ENCODE peak calls at places on chromosome 3, in four cellular contexts. One of them, this sample, is unnamed.

GRCh38 chr3:99872633-99873254 is 55.1 kb downstream of the CMSS1 start:
- DNase-seq in HepG2: no peak
- DNase-seq in SK-N-SH: no peak
- DNase-seq in HCT116: no peak
- DNase-seq in this sample: no peak

GRCh38 chr3:15610083-15610482 is 8.5 kb downstream of the BTD start:
- DNase-seq in HepG2: peak; percentile 63
- DNase-seq in SK-N-SH: no peak
- DNase-seq in HCT116: peak; percentile 21
- DNase-seq in this sample: no peak

GRCh38 chr3:48563382-48563918 is at the start of gene UCN2:
- DNase-seq in HepG2: no peak
- DNase-seq in SK-N-SH: no peak
- DNase-seq in HCT116: no peak
- DNase-seq in this sample: no peak

GRCh38 chr3:113746955-113747718 is at the start of gene ATP6V1A:
- DNase-seq in HepG2: peak; percentile 11
- DNase-seq in SK-N-SH: peak; percentile 85
- DNase-seq in HCT116: no peak
- DNase-seq in this sample: peak; percentile 77

GRCh38 chr3:12507871-12508281 is 23.6 kb downstream of the TSEN2 start:
- DNase-seq in HepG2: no peak
- DNase-seq in SK-N-SH: peak; percentile 56
- DNase-seq in HCT116: no peak
- DNase-seq in this sample: no peak

GRCh38 chr3:126855374-126855773 is 127.5 kb upstream of the PLXNA1 start:
- DNase-seq in HepG2: no peak
- DNase-seq in SK-N-SH: no peak
- DNase-seq in HCT116: no peak
- DNase-seq in this sample: no peak

GRCh38 chr3:46440531-46441294 is 24.0 kb downstream of the LTF start:
- DNase-seq in HepG2: no peak
- DNase-seq in SK-N-SH: no peak
- DNase-seq in HCT116: no peak
- DNase-seq in this sample: no peak

GRCh38 chr3:141940204-141940776 is 63.8 kb downstream of the ATP1B3 start:
- DNase-seq in HepG2: no peak
- DNase-seq in SK-N-SH: peak; percentile 77
- DNase-seq in HCT116: peak; percentile 95
- DNase-seq in this sample: no peak

GRCh38 chr3:136750209-136750921 is 1.8 kb downstream of the STAG1 start:
- DNase-seq in HepG2: peak; percentile 9
- DNase-seq in SK-N-SH: no peak
- DNase-seq in HCT116: no peak
- DNase-seq in this sample: no peak

GRCh38 chr3:149340310-149340933 is 7.0 kb upstream of the TM4SF18 start:
- DNase-seq in HepG2: peak; percentile 38
- DNase-seq in SK-N-SH: no peak
- DNase-seq in HCT116: no peak
- DNase-seq in this sample: no peak

GRCh38 chr3:126440709-126440995 is 35.0 kb downstream of the ZXDC start:
- DNase-seq in HepG2: no peak
- DNase-seq in SK-N-SH: no peak
- DNase-seq in HCT116: no peak
- DNase-seq in this sample: no peak

GRCh38 chr3:157602424-157602823 is 99.2 kb upstream of the VEPH1 start:
- DNase-seq in HepG2: no peak
- DNase-seq in SK-N-SH: no peak
- DNase-seq in HCT116: no peak
- DNase-seq in this sample: no peak

GRCh38 chr3:157608006-157608405 is 104.8 kb upstream of the VEPH1 start:
- DNase-seq in HepG2: no peak
- DNase-seq in SK-N-SH: no peak
- DNase-seq in HCT116: no peak
- DNase-seq in this sample: no peak

GRCh38 chr3:157605356-157605755 is 102.1 kb upstream of the VEPH1 start:
- DNase-seq in HepG2: no peak
- DNase-seq in SK-N-SH: no peak
- DNase-seq in HCT116: no peak
- DNase-seq in this sample: no peak

GRCh38 chr3:157611176-157611575 is 108.0 kb upstream of the VEPH1 start:
- DNase-seq in HepG2: no peak
- DNase-seq in SK-N-SH: no peak
- DNase-seq in HCT116: no peak
- DNase-seq in this sample: no peak

DNA sequence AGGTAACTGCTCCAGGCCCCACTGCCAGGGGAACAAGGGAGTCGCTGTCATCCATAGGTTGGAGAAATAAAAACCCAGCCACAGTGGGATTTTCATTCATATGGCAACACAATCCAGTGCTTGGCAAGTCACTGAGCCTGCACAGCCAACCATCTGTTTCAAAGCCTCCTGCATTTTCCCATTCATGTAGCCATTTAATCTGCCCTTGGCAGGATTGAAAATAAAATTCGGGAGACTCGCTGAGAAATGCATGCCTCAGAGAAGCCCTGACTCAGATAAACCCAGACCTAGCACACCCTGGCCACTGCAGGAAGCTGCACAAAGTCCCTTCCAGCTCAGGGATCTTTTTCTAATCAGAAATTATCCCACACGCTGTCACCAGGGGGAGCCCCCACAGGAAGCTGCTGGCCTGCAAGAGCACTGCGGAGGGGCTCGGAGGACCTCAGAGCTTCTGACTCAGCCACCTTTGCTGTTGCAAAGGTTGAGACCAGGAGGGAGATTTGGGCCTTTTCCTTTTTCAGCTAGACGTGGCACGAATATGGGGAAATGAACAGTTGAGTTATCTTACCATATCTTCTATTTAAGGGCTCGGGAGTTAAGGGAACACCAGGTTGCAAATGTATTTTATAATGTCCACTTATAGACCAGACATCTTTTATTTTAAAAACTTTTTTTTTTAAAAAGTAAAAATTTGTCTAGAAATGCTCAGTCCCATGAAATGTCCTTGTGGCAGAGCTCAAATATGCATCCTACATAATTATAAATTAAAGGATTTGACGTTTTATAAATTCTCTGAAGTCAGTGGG is 103.4 kb upstream of the VEPH1 start:
- DNase-seq in HepG2: peak; percentile 47
- DNase-seq in SK-N-SH: peak; percentile 64
- DNase-seq in HCT116: peak; percentile 54
- DNase-seq in this sample: peak; percentile 76
- TF ChIP-seq ELF1 in HepG2: no peak
- TF ChIP-seq ELF1 in SK-N-SH: no peak
- TF ChIP-seq ELF1 in HCT116: no peak
- TF ChIP-seq ELF1 in this sample: no peak

GRCh38 chr3:4416427-4416826 is 50.6 kb downstream of the SUMF1 start:
- DNase-seq in HepG2: no peak
- DNase-seq in SK-N-SH: no peak
- DNase-seq in HCT116: no peak
- DNase-seq in this sample: no peak

GRCh38 chr3:4416961-4417360 is 50.1 kb downstream of the SUMF1 start:
- DNase-seq in HepG2: no peak
- DNase-seq in SK-N-SH: peak; percentile 45
- DNase-seq in HCT116: peak; percentile 6
- DNase-seq in this sample: no peak

GRCh38 chr3:4418156-4418555 is 48.9 kb downstream of the SUMF1 start:
- DNase-seq in HepG2: no peak
- DNase-seq in SK-N-SH: no peak
- DNase-seq in HCT116: no peak
- DNase-seq in this sample: no peak

GRCh38 chr3:4419386-4419785 is 47.7 kb downstream of the SUMF1 start:
- DNase-seq in HepG2: no peak
- DNase-seq in SK-N-SH: no peak
- DNase-seq in HCT116: no peak
- DNase-seq in this sample: no peak

DNA sequence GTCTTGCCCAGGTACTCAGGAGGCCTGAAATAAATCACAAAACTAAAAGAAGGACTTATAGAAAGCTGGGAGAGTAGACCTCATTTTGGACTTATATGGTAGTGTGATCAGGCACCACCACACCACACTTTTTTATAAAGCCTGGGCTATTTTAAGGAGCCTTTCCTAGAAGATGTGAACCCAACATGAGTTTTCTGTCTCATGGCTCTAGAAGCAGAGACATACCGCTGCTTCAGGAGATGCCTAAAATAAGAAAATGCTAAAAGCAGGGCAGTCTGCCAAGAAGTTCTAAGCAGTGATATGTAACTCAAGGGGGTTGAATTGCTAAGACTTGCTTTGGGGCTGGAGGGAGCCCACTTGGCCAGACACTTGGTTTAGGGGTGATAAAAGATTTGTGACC is 49.6 kb downstream of the SUMF1 start:
- DNase-seq in HepG2: no peak
- DNase-seq in SK-N-SH: no peak
- DNase-seq in HCT116: no peak
- DNase-seq in this sample: no peak
- TF ChIP-seq ELF1 in HepG2: no peak
- TF ChIP-seq ELF1 in SK-N-SH: no peak
- TF ChIP-seq ELF1 in HCT116: no peak
- TF ChIP-seq ELF1 in this sample: no peak

GRCh38 chr3:9875448-9875847 is 4.6 kb downstream of the CIDEC start:
- DNase-seq in HepG2: no peak
- DNase-seq in SK-N-SH: no peak
- DNase-seq in HCT116: no peak
- DNase-seq in this sample: no peak
- TF ChIP-seq ELF1 in HepG2: no peak
- TF ChIP-seq ELF1 in SK-N-SH: no peak
- TF ChIP-seq ELF1 in HCT116: no peak
- TF ChIP-seq ELF1 in this sample: no peak

GRCh38 chr3:179706233-179706632 is 53.4 kb downstream of the USP13 start:
- DNase-seq in HepG2: peak; percentile 39
- DNase-seq in SK-N-SH: no peak
- DNase-seq in HCT116: no peak
- DNase-seq in this sample: no peak
- TF ChIP-seq ELF1 in HepG2: no peak
- TF ChIP-seq ELF1 in SK-N-SH: no peak
- TF ChIP-seq ELF1 in HCT116: no peak
- TF ChIP-seq ELF1 in this sample: no peak

GRCh38 chr3:52783211-52783555 is 5.8 kb downstream of the ITIH1 start:
- DNase-seq in HepG2: no peak
- DNase-seq in SK-N-SH: no peak
- DNase-seq in HCT116: no peak
- DNase-seq in this sample: no peak

GRCh38 chr3:52784021-52784621 is 6.7 kb downstream of the ITIH1 start:
- DNase-seq in HepG2: no peak
- DNase-seq in SK-N-SH: no peak
- DNase-seq in HCT116: no peak
- DNase-seq in this sample: no peak

GRCh38 chr3:52780298-52780585 is 2.8 kb downstream of the ITIH1 start:
- DNase-seq in HepG2: no peak
- DNase-seq in SK-N-SH: no peak
- DNase-seq in HCT116: no peak
- DNase-seq in this sample: no peak

GRCh38 chr3:52781741-52782140 is 4.3 kb downstream of the ITIH1 start:
- DNase-seq in HepG2: no peak
- DNase-seq in SK-N-SH: no peak
- DNase-seq in HCT116: no peak
- DNase-seq in this sample: no peak

GRCh38 chr3:52782412-52783210 is 5.2 kb downstream of the ITIH1 start:
- DNase-seq in HepG2: no peak
- DNase-seq in SK-N-SH: no peak
- DNase-seq in HCT116: no peak
- DNase-seq in this sample: no peak
- TF ChIP-seq ELF1 in HepG2: no peak
- TF ChIP-seq ELF1 in SK-N-SH: no peak
- TF ChIP-seq ELF1 in HCT116: no peak
- TF ChIP-seq ELF1 in this sample: no peak

GRCh38 chr3:45208587-45208986 is 17.5 kb downstream of the TMEM158 start:
- DNase-seq in HepG2: no peak
- DNase-seq in SK-N-SH: no peak
- DNase-seq in HCT116: no peak
- DNase-seq in this sample: no peak

GRCh38 chr3:45207471-45207870 is 18.6 kb downstream of the TMEM158 start:
- DNase-seq in HepG2: no peak
- DNase-seq in SK-N-SH: no peak
- DNase-seq in HCT116: no peak
- DNase-seq in this sample: no peak

GRCh38 chr3:45211466-45212094 is 14.5 kb downstream of the TMEM158 start:
- DNase-seq in HepG2: no peak
- DNase-seq in SK-N-SH: no peak
- DNase-seq in HCT116: no peak
- DNase-seq in this sample: no peak

GRCh38 chr3:45212095-45212468 is 14.0 kb downstream of the TMEM158 start:
- DNase-seq in HepG2: no peak
- DNase-seq in SK-N-SH: no peak
- DNase-seq in HCT116: no peak
- DNase-seq in this sample: no peak

DNA sequence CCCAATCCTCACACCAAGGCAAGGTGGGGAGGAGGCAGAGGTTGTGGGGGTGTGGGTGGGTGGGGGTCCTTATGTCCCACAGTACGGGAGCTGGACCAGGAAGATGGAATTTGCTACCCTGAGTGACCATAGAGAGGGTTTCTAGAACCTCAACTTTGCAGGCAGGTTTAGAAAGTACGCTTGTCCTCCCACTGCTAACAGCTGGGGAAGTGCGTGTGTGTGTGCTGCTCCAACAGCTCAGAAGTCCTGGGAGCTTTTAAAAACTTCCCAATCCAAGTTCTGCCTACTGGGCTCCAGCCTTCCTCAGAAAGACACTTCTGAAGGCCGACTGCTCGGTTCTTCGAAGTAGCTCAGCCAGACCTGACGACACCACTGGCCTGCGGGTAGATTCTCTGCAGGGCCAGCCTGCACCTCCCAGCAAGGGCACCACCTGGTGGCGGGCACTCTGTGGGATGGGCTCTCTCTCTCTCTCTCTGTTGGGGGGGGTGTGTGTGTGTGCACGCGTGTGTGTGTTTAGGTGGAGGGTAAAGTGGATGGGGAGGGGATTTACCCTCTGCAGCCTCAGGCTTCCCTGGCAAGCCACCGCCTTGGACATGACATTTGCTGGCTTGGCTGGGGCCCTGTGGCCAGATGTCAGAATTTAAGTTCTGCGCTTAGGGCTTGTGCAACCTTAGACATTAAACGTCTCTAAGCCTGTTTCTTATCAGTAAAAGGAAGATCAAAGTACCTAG is 15.6 kb downstream of the TMEM158 start:
- DNase-seq in HepG2: peak; percentile 41
- DNase-seq in SK-N-SH: peak; percentile 75
- DNase-seq in HCT116: peak; percentile 70
- DNase-seq in this sample: peak; percentile 88
- TF ChIP-seq ELF1 in HepG2: no peak
- TF ChIP-seq ELF1 in SK-N-SH: no peak
- TF ChIP-seq ELF1 in HCT116: no peak
- TF ChIP-seq ELF1 in this sample: no peak

DNA sequence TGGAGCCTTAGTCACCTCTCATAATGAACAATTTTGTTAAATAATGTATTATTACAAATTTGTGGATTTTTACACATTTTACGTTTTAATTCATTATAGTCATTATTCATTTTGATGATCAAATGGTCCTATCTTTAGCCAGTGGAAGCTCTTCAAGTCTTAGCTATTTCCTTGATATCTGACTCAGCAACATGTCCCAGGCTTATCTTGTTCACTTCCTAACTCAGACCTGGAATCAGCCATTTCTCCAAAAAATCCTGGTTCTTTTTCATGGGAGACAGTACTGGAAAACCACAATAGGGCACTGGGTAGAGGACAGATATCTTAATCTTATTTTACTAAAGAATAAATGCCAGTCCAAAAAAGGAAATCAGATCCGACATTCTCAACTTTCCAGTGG is 56.4 kb downstream of the RYK start:
- DNase-seq in HepG2: no peak
- DNase-seq in SK-N-SH: no peak
- DNase-seq in HCT116: no peak
- DNase-seq in this sample: no peak
- TF ChIP-seq ELF1 in HepG2: no peak
- TF ChIP-seq ELF1 in SK-N-SH: no peak
- TF ChIP-seq ELF1 in HCT116: no peak
- TF ChIP-seq ELF1 in this sample: no peak

This sample was measured in K562.